ENCODE peak calls at places on chromosomes 2 and 18, in eight cellular contexts. Y, A, D, T, N, K, W and H are unnamed samples.

GRCh38 chr2:225207471-225207870 is 165.2 kb upstream of the DOCK10 start:
- DNase-seq in Y (no peak), A (no peak), D (no peak), T (no peak), N (no peak), K (no peak), W (no peak), H (no peak)

GRCh38 chr2:36270758-36271157 is 84.8 kb upstream of the CRIM1 start:
- DNase-seq in Y (no peak), A (no peak), D (peak; percentile 89), T (no peak), N (no peak), K (no peak), W (no peak), H (no peak)

GRCh38 chr2:65749549-65749948 is 317.1 kb upstream of the SPRED2 start:
- DNase-seq in Y (peak; percentile 78), A (no peak), D (no peak), T (no peak), N (no peak), K (no peak), W (no peak), H (no peak)

GRCh38 chr2:1744446-1745170 is at the start of gene PXDN:
- DNase-seq in Y (peak; percentile 69), A (peak; percentile 76), D (peak; percentile 72), T (no peak), N (no peak), K (no peak), W (peak; percentile 11), H (no peak)

GRCh38 chr18:21406111-21406510 is 164.1 kb downstream of the GREB1L start:
- DNase-seq in Y (peak; percentile 47), A (no peak), D (no peak), T (no peak), N (no peak), K (no peak), W (no peak), H (no peak)

GRCh38 chr18:62715829-62716678 is 713 bp downstream of the PHLPP1 start:
- DNase-seq in Y (peak; percentile 66), A (peak; percentile 39), D (peak; percentile 41), T (peak; percentile 79), N (no peak), K (peak; percentile 75), W (peak; percentile 65), H (peak; percentile 66)

GRCh38 chr2:131104487-131105155 is 515 bp upstream of the PLEKHB2 start:
- DNase-seq in Y (peak; percentile 65), A (peak; percentile 30), D (peak; percentile 81), T (peak; percentile 87), N (peak; percentile 33), K (peak; percentile 84), W (peak; percentile 43), H (peak; percentile 85)

GRCh38 chr2:84894758-84895520 is 10.5 kb upstream of the TMSB10 start:
- DNase-seq in Y (peak; percentile 64), A (no peak), D (no peak), T (peak; percentile 54), N (no peak), K (no peak), W (no peak), H (no peak)

GRCh38 chr18:24595556-24595955 is 135.1 kb downstream of the HRH4 start:
- DNase-seq in Y (no peak), A (no peak), D (no peak), T (no peak), N (no peak), K (no peak), W (no peak), H (no peak)

GRCh38 chr2:26737221-26737620 is 26.9 kb upstream of the SLC35F6 start:
- DNase-seq in Y (no peak), A (no peak), D (no peak), T (no peak), N (no peak), K (no peak), W (no peak), H (peak; percentile 83)

GRCh38 chr18:14221689-14222088 is 89.5 kb upstream of the ZNF519 start:
- DNase-seq in Y (no peak), A (no peak), D (no peak), T (no peak), N (no peak), K (no peak), W (no peak), H (no peak)

GRCh38 chr2:156445311-156446218 is 9.4 kb downstream of the GPD2 start:
- DNase-seq in Y (peak; percentile 86), A (no peak), D (peak; percentile 41), T (no peak), N (peak; percentile 57), K (no peak), W (no peak), H (no peak)

GRCh38 chr2:178476477-178476876 is 1.9 kb downstream of the FKBP7 start:
- DNase-seq in Y (no peak), A (no peak), D (no peak), T (no peak), N (no peak), K (no peak), W (no peak), H (no peak)

GRCh38 chr2:106144621-106145331 is 49.3 kb downstream of the UXS1 start:
- DNase-seq in Y (peak; percentile 28), A (no peak), D (no peak), T (no peak), N (no peak), K (no peak), W (no peak), H (no peak)

GRCh38 chr2:96259497-96259921 is 6.3 kb downstream of the TMEM127 start:
- DNase-seq in Y (no peak), A (no peak), D (no peak), T (no peak), N (no peak), K (peak; percentile 85), W (peak; percentile 73), H (no peak)

GRCh38 chr2:119378566-119378965 is 11.8 kb downstream of the DBI start:
- DNase-seq in Y (no peak), A (no peak), D (no peak), T (no peak), N (no peak), K (no peak), W (no peak), H (no peak)

GRCh38 chr2:96241901-96242611 is 23.7 kb downstream of the TMEM127 start:
- DNase-seq in Y (peak; percentile 80), A (peak; percentile 55), D (peak; percentile 20), T (peak; percentile 79), N (peak; percentile 39), K (peak; percentile 87), W (no peak), H (peak; percentile 67)

GRCh38 chr2:238910751-238911351 is 63.0 kb downstream of the TWIST2 start:
- DNase-seq in Y (no peak), A (no peak), D (no peak), T (no peak), N (no peak), K (no peak), W (peak; percentile 28), H (no peak)

GRCh38 chr2:160453111-160453820 is 40.3 kb downstream of the RBMS1 start:
- DNase-seq in Y (no peak), A (no peak), D (no peak), T (no peak), N (no peak), K (no peak), W (no peak), H (no peak)
- H3K27ac ChIP-seq in Y (no peak overlapping the region), A (peak overlapping the region; percentile 7), D (no peak overlapping the region), T (no peak overlapping the region), N (no peak overlapping the region), K (no peak overlapping the region), W (no peak overlapping the region), H (no peak overlapping the region)

DNA sequence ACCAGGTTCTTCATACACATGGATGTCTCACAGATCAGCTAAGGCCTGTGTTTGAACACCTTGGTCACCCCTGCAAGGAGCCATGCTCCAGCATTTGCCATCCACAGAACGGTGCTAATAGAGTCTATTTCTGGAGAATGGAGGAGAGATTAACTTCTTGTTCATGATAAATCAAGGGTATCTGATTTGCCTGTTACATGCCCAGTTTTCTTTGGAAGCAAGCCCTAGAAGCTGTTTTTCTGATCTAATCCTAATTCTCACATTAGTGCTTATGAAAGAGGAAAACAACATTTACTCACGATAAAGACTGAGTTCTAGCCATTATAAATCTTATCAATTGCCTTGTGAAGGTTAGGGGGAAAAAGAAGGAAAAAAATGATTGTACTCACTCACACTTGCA is 119.6 kb upstream of the DTNA start:
- DNase-seq in Y (no peak), A (no peak), D (no peak), T (no peak), N (no peak), K (no peak), W (no peak), H (no peak)
- H3K4me3 ChIP-seq in Y (no peak overlapping the region), A (no peak overlapping the region), D (no peak overlapping the region), T (no peak overlapping the region), N (no peak overlapping the region), K (no peak overlapping the region), W (no peak overlapping the region), H (no peak overlapping the region)

GRCh38 chr2:19363474-19363778 is 5.0 kb upstream of the OSR1 start:
- DNase-seq in Y (no peak), A (no peak), D (peak; percentile 51), T (no peak), N (no peak), K (no peak), W (no peak), H (no peak)
- H3K27ac ChIP-seq in Y (peak overlapping the region; percentile 9), A (no peak overlapping the region), D (no peak overlapping the region), T (no peak overlapping the region), N (no peak overlapping the region), K (no peak overlapping the region), W (no peak overlapping the region), H (no peak overlapping the region)

DNA sequence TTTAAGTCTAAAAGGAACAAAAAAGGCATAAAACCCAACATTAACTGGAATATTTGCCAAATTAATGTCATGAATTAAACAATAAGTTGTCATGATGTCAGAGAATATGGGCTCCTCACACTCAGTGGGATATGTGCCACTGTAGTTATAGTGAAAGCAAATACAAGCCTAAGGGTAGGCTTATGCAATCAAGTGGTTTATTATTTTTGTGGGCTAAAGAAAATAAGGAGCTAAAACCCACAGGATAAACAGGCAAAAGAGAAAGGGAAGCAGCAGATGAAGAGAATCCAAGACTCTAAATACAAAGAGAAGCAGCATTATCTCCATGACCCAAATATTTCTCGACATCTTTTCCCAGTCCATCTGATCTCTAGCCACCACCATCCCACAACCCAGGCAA is 17.5 kb downstream of the YWHAQ start:
- DNase-seq in Y (peak; percentile 82), A (no peak), D (no peak), T (no peak), N (no peak), K (no peak), W (no peak), H (no peak)
- H3K4me3 ChIP-seq in Y (peak overlapping the region; percentile 15), A (no peak overlapping the region), D (no peak overlapping the region), T (no peak overlapping the region), N (no peak overlapping the region), K (no peak overlapping the region), W (no peak overlapping the region), H (no peak overlapping the region)

DNA sequence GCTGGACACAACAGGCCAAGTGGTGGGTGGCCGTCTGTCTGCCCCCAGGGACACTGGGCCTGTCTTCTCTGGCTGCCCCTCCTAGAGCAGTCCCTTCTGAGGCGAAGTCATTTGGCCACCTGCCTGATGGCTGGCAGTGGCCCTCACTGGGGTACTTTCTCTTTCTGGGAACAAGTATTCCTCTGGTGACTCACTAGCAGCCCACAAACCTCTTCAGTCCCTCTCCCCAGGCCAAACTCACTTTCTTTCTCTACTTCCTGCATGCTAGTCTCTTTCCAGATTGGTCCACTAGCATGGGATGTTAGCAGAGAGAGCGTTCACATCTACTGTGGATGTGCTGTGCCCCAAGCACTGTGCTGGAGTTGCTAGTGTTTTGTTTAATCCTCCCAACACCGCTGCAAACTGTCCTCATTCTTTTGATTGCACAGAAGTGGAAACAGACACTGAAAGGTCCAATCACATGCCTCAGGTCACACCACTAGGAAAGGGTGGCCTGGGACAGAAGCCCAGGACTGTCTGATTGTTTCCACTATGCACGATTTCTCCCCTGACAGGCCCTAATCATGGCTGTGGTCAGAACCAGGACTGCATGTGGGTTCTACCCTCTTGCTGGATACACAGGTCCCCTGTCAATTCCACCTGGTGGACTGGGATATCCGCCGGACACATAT is 5.2 kb downstream of the DYSF start:
- DNase-seq in Y (peak; percentile 81), A (no peak), D (no peak), T (no peak), N (no peak), K (no peak), W (no peak), H (no peak)
- H3K27ac ChIP-seq in Y (no peak overlapping the region), A (peak overlapping the region; percentile 92), D (no peak overlapping the region), T (no peak overlapping the region), N (no peak overlapping the region), K (no peak overlapping the region), W (no peak overlapping the region), H (no peak overlapping the region)